ENCODE peak calls at places on chromosomes 7 and 10, in nine cellular contexts. G is activated naive CD8-positive, alpha-beta T cell treated with anti-CD3 and anti-CD28 coated beads, Interleukin-2, amount 50 U/mL, for 24 hours; V is effector memory CD8-positive, alpha-beta T cell; T is left lung; O is activated T-cell treated with anti-CD3 and anti-CD28 coated beads, Interleukin-2, amount 50 U/mL, for 4 hours; Y is WTC11; F is A549; N is left ventricle myocardium superior; D is left lobe of liver. Z is an unnamed sample.
A peak's percentile ranks its signal among the peaks of the same experiment; 100 is the strongest.

GRCh38 chr7:129741743-129742213 is 130.3 kb downstream of the NRF1 start:
- ATAC-seq in G (no peak), V (no peak), T (no peak), O (no peak), Y (peak; percentile 60), F (no peak), N (no peak), D (no peak), Z (no peak)

GRCh38 chr10:10647331-10647730 is 370.3 kb upstream of the CELF2 start:
- ATAC-seq in G (no peak), V (no peak), T (no peak), O (no peak), Y (no peak), F (no peak), N (no peak), D (no peak), Z (no peak)

GRCh38 chr10:69958232-69958902 is 94.3 kb upstream of the MACROH2A2 start:
- ATAC-seq in G (peak; percentile 57), V (peak; percentile 58), T (peak; percentile 79), O (peak; percentile 70), Y (peak; percentile 82), F (peak; percentile 47), N (peak; percentile 50), D (peak; percentile 89), Z (peak; percentile 28)

GRCh38 chr7:30249986-30250774 is 34.2 kb upstream of the ZNRF2 start:
- ATAC-seq in G (no peak), V (no peak), T (no peak), O (no peak), Y (no peak), F (no peak), N (no peak), D (no peak), Z (peak; percentile 69)

GRCh38 chr7:33761440-33762080 is 143.8 kb upstream of the BMPER start:
- ATAC-seq in G (no peak), V (no peak), T (no peak), O (no peak), Y (no peak), F (no peak), N (peak; percentile 49), D (peak; percentile 19), Z (no peak)

GRCh38 chr10:28677889-28678686 is 767 bp downstream of the BAMBI start:
- ATAC-seq in G (peak; percentile 7), V (peak; percentile 3), T (peak; percentile 17), O (peak; percentile 6), Y (no peak), F (peak; percentile 17), N (peak; percentile 33), D (peak; percentile 17), Z (no peak)

GRCh38 chr10:13526952-13527863 is 1.6 kb downstream of the BEND7 start:
- ATAC-seq in G (no peak), V (no peak), T (peak; percentile 45), O (no peak), Y (no peak), F (no peak), N (no peak), D (no peak), Z (no peak)

GRCh38 chr10:48249004-48249762 is 25.3 kb downstream of the FRMPD2 start:
- ATAC-seq in G (no peak), V (no peak), T (no peak), O (peak; percentile 12), Y (no peak), F (no peak), N (no peak), D (no peak), Z (no peak)

GRCh38 chr7:135509839-135510602 is at the start of gene CNOT4:
- ATAC-seq in G (peak; percentile 96), V (peak; percentile 93), T (peak; percentile 98), O (peak; percentile 95), Y (peak; percentile 97), F (peak; percentile 95), N (peak; percentile 99), D (peak; percentile 95), Z (peak; percentile 96)

GRCh38 chr10:20466731-20467130 is 430.4 kb downstream of the NEBL start:
- ATAC-seq in G (no peak), V (no peak), T (no peak), O (no peak), Y (no peak), F (no peak), N (no peak), D (no peak), Z (no peak)

GRCh38 chr10:131980757-131981428 is 830 bp downstream of the BNIP3 start:
- ATAC-seq in G (no peak), V (no peak), T (no peak), O (no peak), Y (peak; percentile 8), F (no peak), N (peak; percentile 26), D (peak; percentile 60), Z (no peak)

GRCh38 chr7:102425639-102426267 is 7.6 kb upstream of the ORAI2 start:
- ATAC-seq in G (peak; percentile 81), V (peak; percentile 87), T (peak; percentile 78), O (peak; percentile 85), Y (peak; percentile 67), F (peak; percentile 28), N (peak; percentile 64), D (peak; percentile 61), Z (peak; percentile 84)

GRCh38 chr7:112420236-112420945 is 29.9 kb upstream of the IFRD1 start:
- ATAC-seq in G (no peak), V (no peak), T (no peak), O (no peak), Y (no peak), F (peak; percentile 15), N (peak; percentile 39), D (no peak), Z (no peak)

GRCh38 chr10:102770108-102770482 is 26.3 kb downstream of the WBP1L start:
- ATAC-seq in G (peak; percentile 8), V (no peak), T (no peak), O (peak; percentile 39), Y (no peak), F (no peak), N (no peak), D (no peak), Z (peak; percentile 30)

GRCh38 chr7:79968249-79968648 is 166.4 kb upstream of the GNAI1 start:
- ATAC-seq in G (no peak), V (no peak), T (no peak), O (no peak), Y (peak; percentile 72), F (no peak), N (no peak), D (no peak), Z (no peak)

GRCh38 chr10:95480102-95480900 is 80.9 kb downstream of the SORBS1 start:
- ATAC-seq in G (no peak), V (no peak), T (peak; percentile 15), O (no peak), Y (peak; percentile 26), F (no peak), N (peak; percentile 43), D (peak; percentile 42), Z (no peak)

GRCh38 chr7:122013070-122013469 is 131.0 kb downstream of the AASS start:
- ATAC-seq in G (peak; percentile 36), V (no peak), T (no peak), O (peak; percentile 63), Y (no peak), F (no peak), N (no peak), D (no peak), Z (no peak)

GRCh38 chr7:130930710-130931109 is 196.7 kb upstream of the KLF14 start:
- ATAC-seq in G (no peak), V (no peak), T (no peak), O (no peak), Y (no peak), F (no peak), N (no peak), D (no peak), Z (no peak)

GRCh38 chr10:71303569-71303907 is 15.5 kb upstream of the SLC29A3 start:
- ATAC-seq in G (no peak), V (no peak), T (no peak), O (no peak), Y (no peak), F (peak; percentile 6), N (no peak), D (no peak), Z (no peak)

GRCh38 chr7:11206131-11206921 is 232.7 kb downstream of the PHF14 start:
- ATAC-seq in G (no peak), V (no peak), T (no peak), O (no peak), Y (no peak), F (no peak), N (no peak), D (no peak), Z (no peak)

GRCh38 chr7:32680259-32681173 is 185.2 kb downstream of the AVL9 start:
- ATAC-seq in G (no peak), V (no peak), T (no peak), O (no peak), Y (peak; percentile 93), F (no peak), N (no peak), D (no peak), Z (no peak)

GRCh38 chr7:111992601-111993000 is 213.6 kb downstream of the DOCK4 start:
- ATAC-seq in G (no peak), V (no peak), T (no peak), O (no peak), Y (no peak), F (no peak), N (no peak), D (no peak), Z (no peak)

GRCh38 chr7:7327423-7327822 is 145.1 kb downstream of the C1GALT1 start:
- ATAC-seq in G (no peak), V (no peak), T (no peak), O (no peak), Y (no peak), F (no peak), N (no peak), D (no peak), Z (no peak)

GRCh38 chr10:130181858-130182257 is 45.7 kb downstream of the GLRX3 start:
- ATAC-seq in G (no peak), V (no peak), T (no peak), O (no peak), Y (no peak), F (no peak), N (peak; percentile 31), D (no peak), Z (no peak)

Z was measured in activated CD4-positive, CD25-positive, alpha-beta regulatory T cell treated with anti-CD3 and anti-CD28 coated beads, Interleukin-2, amount 50 U/mL, for 24 hours.